ENCODE peak calls at places on chromosome 3, in nine cellular contexts. F is fibroblast of pulmonary artery; N is GM10248; Z is stimulated activated CD4-positive, alpha-beta T cell treated with anti-CD3 and anti-CD28 coated beads, TNF-alpha, amount 100 ng/mL, for 4 hours; S is Kasumi-1; W is germinal center; O is fibroblast of mammary gland; Q is NCI-H2227 treated with DMSO at 0.1 percent for 48 hours; K is D341Med. T is an unnamed sample.

GRCh38 chr3:172268896-172269295 is 179.4 kb downstream of the GHSR start:
- DNase-seq in F (no peak), N (no peak), Z (no peak), S (no peak), W (no peak), O (no peak), Q (no peak), K (no peak), T (no peak)

GRCh38 chr3:44685128-44685800 is 27.2 kb upstream of the ZNF502 start:
- DNase-seq in F (peak), N (peak), Z (peak), S (peak), W (peak), O (peak), Q (peak), K (peak), T (peak)

GRCh38 chr3:194154346-194154745 is 18.4 kb downstream of the HES1 start:
- DNase-seq in F (no peak), N (no peak), Z (no peak), S (no peak), W (no peak), O (no peak), Q (no peak), K (no peak), T (no peak)

GRCh38 chr3:7567160-7567559 is 706.2 kb downstream of the GRM7 start:
- DNase-seq in F (no peak), N (no peak), Z (no peak), S (no peak), W (no peak), O (no peak), Q (no peak), K (no peak), T (no peak)

GRCh38 chr3:112773864-112774263 is 72.8 kb downstream of the CD200R1L start:
- DNase-seq in F (no peak), N (no peak), Z (no peak), S (no peak), W (no peak), O (peak), Q (no peak), K (no peak), T (peak)

GRCh38 chr3:42979044-42979962 is at the start of gene GASK1A:
- DNase-seq in F (no peak), N (peak), Z (peak), S (peak), W (no peak), O (no peak), Q (no peak), K (peak), T (peak)

GRCh38 chr3:171878441-171879225 is 35.5 kb downstream of the TMEM212 start:
- DNase-seq in F (peak), N (no peak), Z (no peak), S (no peak), W (no peak), O (peak), Q (no peak), K (no peak), T (peak)

GRCh38 chr3:98329392-98330124 is 24.1 kb upstream of the OR5K4 start:
- DNase-seq in F (peak), N (peak), Z (no peak), S (peak), W (peak), O (peak), Q (no peak), K (peak), T (peak)

GRCh38 chr3:38210141-38210757 is 44.9 kb downstream of the OXSR1 start:
- DNase-seq in F (no peak), N (peak), Z (no peak), S (no peak), W (no peak), O (no peak), Q (no peak), K (no peak), T (no peak)

GRCh38 chr3:50562866-50563265 is 4.7 kb downstream of the C3orf18 start:
- DNase-seq in F (peak), N (no peak), Z (no peak), S (no peak), W (no peak), O (peak), Q (no peak), K (no peak), T (peak)

GRCh38 chr3:4981160-4981687 is 2.0 kb downstream of the BHLHE40 start:
- DNase-seq in F (peak), N (no peak), Z (no peak), S (no peak), W (no peak), O (peak), Q (no peak), K (no peak), T (peak)

GRCh38 chr3:161700998-161701397 is 204.4 kb downstream of the OTOL1 start:
- DNase-seq in F (no peak), N (no peak), Z (no peak), S (no peak), W (no peak), O (peak), Q (no peak), K (no peak), T (no peak)

GRCh38 chr3:114147281-114147680 is 31.6 kb downstream of the DRD3 start:
- DNase-seq in F (no peak), N (no peak), Z (no peak), S (no peak), W (no peak), O (no peak), Q (no peak), K (no peak), T (no peak)

GRCh38 chr3:169133178-169134161 is 530.0 kb downstream of the MECOM start:
- DNase-seq in F (peak), N (no peak), Z (no peak), S (peak), W (no peak), O (peak), Q (no peak), K (no peak), T (peak)

GRCh38 chr3:20173844-20174410 is 12.1 kb downstream of the SGO1 start:
- DNase-seq in F (no peak), N (no peak), Z (no peak), S (no peak), W (no peak), O (no peak), Q (no peak), K (peak), T (no peak)

GRCh38 chr3:165382672-165383071 is 186.5 kb upstream of the SLITRK3 start:
- DNase-seq in F (no peak), N (no peak), Z (no peak), S (no peak), W (no peak), O (no peak), Q (no peak), K (no peak), T (no peak)

GRCh38 chr3:155189478-155189877 is 104.0 kb downstream of the STRIT1 start:
- DNase-seq in F (no peak), N (no peak), Z (no peak), S (no peak), W (no peak), O (no peak), Q (no peak), K (no peak), T (no peak)

GRCh38 chr3:16508591-16508995 is 4.9 kb downstream of the RFTN1 start:
- DNase-seq in F (no peak), N (peak), Z (no peak), S (no peak), W (no peak), O (peak), Q (no peak), K (no peak), T (peak)

GRCh38 chr3:41630017-41630416 is 331.9 kb downstream of the ULK4 start:
- DNase-seq in F (no peak), N (no peak), Z (no peak), S (no peak), W (no peak), O (no peak), Q (no peak), K (no peak), T (no peak)

GRCh38 chr3:126180477-126181397 is at the start of gene ALDH1L1:
- DNase-seq in F (peak), N (no peak), Z (no peak), S (no peak), W (no peak), O (peak), Q (peak), K (no peak), T (peak)

GRCh38 chr3:40350529-40350928 is 36.5 kb upstream of the ENTPD3 start:
- DNase-seq in F (no peak), N (no peak), Z (no peak), S (no peak), W (no peak), O (no peak), Q (no peak), K (no peak), T (no peak)

GRCh38 chr3:45055032-45055410 is 28.9 kb downstream of the CLEC3B start:
- DNase-seq in F (peak), N (no peak), Z (no peak), S (no peak), W (no peak), O (peak), Q (no peak), K (no peak), T (peak)

GRCh38 chr3:193345431-193345830 is 33.1 kb downstream of the ATP13A5 start:
- DNase-seq in F (no peak), N (no peak), Z (no peak), S (no peak), W (no peak), O (no peak), Q (no peak), K (no peak), T (no peak)

GRCh38 chr3:15339786-15340215 is 7.4 kb upstream of the SH3BP5 start:
- DNase-seq in F (peak), N (no peak), Z (no peak), S (no peak), W (no peak), O (peak), Q (no peak), K (no peak), T (peak)

GRCh38 chr3:167394003-167394402 is 13.9 kb upstream of the ZBBX start:
- DNase-seq in F (no peak), N (no peak), Z (no peak), S (peak), W (no peak), O (peak), Q (no peak), K (no peak), T (no peak)

GRCh38 chr3:119589087-119589773 is 8.5 kb upstream of the PLA1A start:
- DNase-seq in F (no peak), N (no peak), Z (no peak), S (no peak), W (no peak), O (no peak), Q (no peak), K (no peak), T (no peak)

GRCh38 chr3:143839980-143840379 is 8.3 kb downstream of the SLC9A9 start:
- DNase-seq in F (no peak), N (no peak), Z (no peak), S (no peak), W (no peak), O (no peak), Q (no peak), K (no peak), T (no peak)

GRCh38 chr3:67048067-67048715 is 50.1 kb downstream of the KBTBD8 start:
- DNase-seq in F (no peak), N (peak), Z (no peak), S (peak), W (peak), O (no peak), Q (no peak), K (no peak), T (no peak)

GRCh38 chr3:63349583-63350177 is 71.6 kb downstream of the SYNPR start:
- DNase-seq in F (peak), N (peak), Z (no peak), S (peak), W (peak), O (peak), Q (peak), K (peak), T (peak)

GRCh38 chr3:76369170-76369569 is 583.8 kb upstream of the ZNF717 start:
- DNase-seq in F (peak), N (no peak), Z (no peak), S (peak), W (no peak), O (no peak), Q (no peak), K (peak), T (no peak)

GRCh38 chr3:183492849-183493179 is 62.7 kb downstream of the KLHL6 start:
- DNase-seq in F (no peak), N (no peak), Z (no peak), S (no peak), W (no peak), O (no peak), Q (no peak), K (no peak), T (no peak)

GRCh38 chr3:183158552-183159006 is 4.0 kb downstream of the LAMP3 start:
- DNase-seq in F (peak), N (peak), Z (no peak), S (no peak), W (peak), O (peak), Q (no peak), K (no peak), T (no peak)

GRCh38 chr3:172276103-172276502 is 172.2 kb downstream of the GHSR start:
- DNase-seq in F (no peak), N (no peak), Z (no peak), S (no peak), W (no peak), O (no peak), Q (no peak), K (no peak), T (no peak)

GRCh38 chr3:71372369-71372768 is 211.2 kb downstream of the FOXP1 start:
- DNase-seq in F (no peak), N (no peak), Z (no peak), S (no peak), W (no peak), O (no peak), Q (no peak), K (no peak), T (no peak)

GRCh38 chr3:45599984-45600650 is 5.6 kb downstream of the LIMD1 start:
- DNase-seq in F (no peak), N (no peak), Z (no peak), S (peak), W (no peak), O (no peak), Q (no peak), K (no peak), T (no peak)